ENCODE peak calls at places on chromosomes 4 and X, in five cellular contexts. J is HepG2, D is K562, C is A549, Z is GM12878. T is an unnamed sample.
A peak's percentile ranks its signal among the peaks of the same experiment; 100 is the strongest.

GRCh38 chr4:121510260-121510942 is 129.6 kb upstream of the QRFPR start:
- DNase-seq in J (no peak), D (no peak), C (no peak), Z (no peak), T (no peak)

GRCh38 chr4:6453688-6453990 is 18.8 kb downstream of the PPP2R2C start:
- DNase-seq in J (no peak), D (no peak), C (no peak), Z (no peak), T (no peak)

GRCh38 chr4:6523251-6523650 is 50.8 kb upstream of the PPP2R2C start:
- DNase-seq in J (no peak), D (no peak), C (peak; percentile 11), Z (no peak), T (no peak)

GRCh38 chrX:100731441-100732281 is at the start of gene SYTL4:
- DNase-seq in J (no peak), D (peak; percentile 38), C (no peak), Z (no peak), T (peak; percentile 57)

GRCh38 chr4:74267998-74268606 is 40.2 kb upstream of the EPGN start:
- DNase-seq in J (no peak), D (no peak), C (no peak), Z (no peak), T (peak; percentile 14)

GRCh38 chr4:73860884-73861283 is 7.8 kb downstream of the PF4V1 start:
- DNase-seq in J (no peak), D (no peak), C (no peak), Z (no peak), T (no peak)

GRCh38 chr4:147727476-147728028 is 4.3 kb upstream of the ARHGAP10 start:
- DNase-seq in J (no peak), D (no peak), C (no peak), Z (no peak), T (no peak)

GRCh38 chr4:41957634-41958033 is 22.4 kb downstream of the TMEM33 start:
- DNase-seq in J (peak; percentile 27), D (peak; percentile 60), C (peak; percentile 35), Z (peak; percentile 20), T (peak; percentile 31)

GRCh38 chr4:10192331-10192730 is 75.7 kb upstream of the WDR1 start:
- DNase-seq in J (no peak), D (no peak), C (no peak), Z (no peak), T (no peak)

GRCh38 chr4:150280081-150280950 is 202.1 kb downstream of the DCLK2 start:
- DNase-seq in J (no peak), D (no peak), C (no peak), Z (no peak), T (peak; percentile 40)

GRCh38 chr4:115249808-115250207 is 136.4 kb upstream of the NDST4 start:
- DNase-seq in J (no peak), D (no peak), C (no peak), Z (no peak), T (no peak)

DNA sequence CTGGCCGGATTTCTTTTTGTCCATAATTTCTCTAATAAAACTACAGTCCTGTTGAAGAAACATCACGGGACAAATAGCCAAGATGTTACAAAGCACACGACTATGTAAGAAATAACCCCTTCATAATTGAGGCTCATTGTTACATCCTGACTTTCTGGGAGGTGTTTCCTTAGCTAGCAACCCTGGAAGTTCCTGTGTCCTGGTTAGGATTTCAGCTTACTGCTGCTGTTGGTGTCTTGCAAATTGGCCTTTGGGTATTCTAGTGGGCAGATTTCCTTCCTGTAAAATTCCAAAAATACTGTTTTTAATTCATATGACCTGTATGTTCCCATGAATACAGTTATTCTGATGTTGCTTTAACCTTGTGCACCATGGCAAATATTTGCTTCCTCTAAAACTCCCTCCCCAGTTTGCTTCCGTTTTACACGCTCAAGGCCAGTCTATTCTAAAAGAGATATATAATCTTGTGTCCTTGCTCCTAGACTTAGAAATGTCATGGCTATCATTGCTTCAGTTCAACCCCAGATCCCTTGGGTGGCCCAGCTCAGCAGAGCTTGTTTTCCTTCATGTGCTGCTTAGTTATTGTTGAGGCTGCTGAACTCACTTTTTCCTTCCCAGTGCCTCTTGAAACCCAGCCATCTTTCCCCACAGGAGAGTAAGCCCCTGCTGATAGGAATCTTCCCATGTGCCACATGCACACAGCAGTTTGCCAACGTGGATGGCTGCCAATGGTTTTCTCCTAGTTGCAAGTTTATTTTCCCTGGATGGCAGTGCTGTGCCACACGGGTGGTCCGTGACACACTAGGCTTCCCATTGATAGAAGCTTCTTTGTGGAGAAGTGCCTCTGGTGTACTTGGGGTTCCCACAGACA is 75.8 kb downstream of the TSPAN7 start:
- DNase-seq in J (peak; percentile 82), D (no peak), C (no peak), Z (no peak), T (peak; percentile 80)
- TF ChIP-seq MYC in J (no peak), D (no peak), C (no peak), Z (no peak), T (no peak)

GRCh38 chrX:108270739-108271396 is 167.4 kb downstream of the COL4A6 start:
- DNase-seq in J (no peak), D (no peak), C (no peak), Z (no peak), T (no peak)
- TF ChIP-seq MAX in J (no peak), D (no peak), C (no peak), Z (no peak), T (no peak)

DNA sequence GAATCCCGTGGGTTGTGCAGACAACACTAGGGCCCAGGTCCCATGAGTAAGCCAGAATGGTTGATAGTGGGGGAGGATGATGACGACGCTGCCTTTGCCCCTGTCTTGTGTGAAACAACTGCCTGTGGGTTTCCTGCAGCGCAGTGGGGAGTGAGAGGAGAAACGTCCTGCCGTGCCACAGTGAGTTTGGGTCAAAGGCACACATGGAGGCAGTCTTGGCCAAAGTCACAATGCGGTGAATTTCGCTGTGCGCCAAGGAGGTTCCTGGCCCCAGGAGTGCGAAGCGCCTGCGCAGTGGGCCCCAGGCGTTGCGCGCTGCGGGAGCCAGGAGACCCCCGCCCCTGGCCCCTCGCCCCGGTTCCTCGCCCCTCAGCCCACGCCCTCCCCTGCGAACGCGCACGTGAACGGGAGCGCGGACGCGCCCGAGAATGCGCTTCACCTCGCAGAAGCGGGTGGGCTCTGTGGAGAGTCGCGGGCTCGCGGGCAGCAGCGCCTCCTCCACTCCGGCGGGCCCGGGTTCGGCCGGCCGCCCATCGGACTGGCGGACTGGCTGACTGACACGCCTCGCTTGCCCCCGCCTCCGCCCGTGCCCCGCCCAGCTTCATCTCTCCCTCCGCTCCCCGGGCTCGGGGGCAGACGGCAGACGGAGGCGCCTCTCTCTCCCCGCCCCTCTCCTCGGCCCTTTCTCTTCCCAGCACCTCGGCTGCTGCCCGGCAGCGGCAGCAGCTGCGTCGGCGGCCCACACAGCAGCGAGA is at the start of gene NUDT10:
- DNase-seq in J (no peak), D (no peak), C (peak; percentile 12), Z (no peak), T (peak; percentile 16)
- H3K4me2 ChIP-seq in J (no peak within 1 kb of the TSS), D (no peak within 1 kb of the TSS), C (peak within 1 kb of the TSS; percentile 83), Z (no peak within 1 kb of the TSS), T (no peak within 1 kb of the TSS)

GRCh38 chr4:56799291-56799823 is 22.1 kb downstream of the SPINK2 start:
- DNase-seq in J (no peak), D (no peak), C (no peak), Z (no peak), T (no peak)

GRCh38 chr4:56799824-56800756 is 21.4 kb downstream of the SPINK2 start:
- DNase-seq in J (peak; percentile 61), D (peak; percentile 74), C (peak; percentile 77), Z (peak; percentile 67), T (peak; percentile 87)

GRCh38 chr4:56803473-56803872 is 18.0 kb downstream of the SPINK2 start:
- DNase-seq in J (no peak), D (no peak), C (no peak), Z (peak; percentile 67), T (no peak)

DNA sequence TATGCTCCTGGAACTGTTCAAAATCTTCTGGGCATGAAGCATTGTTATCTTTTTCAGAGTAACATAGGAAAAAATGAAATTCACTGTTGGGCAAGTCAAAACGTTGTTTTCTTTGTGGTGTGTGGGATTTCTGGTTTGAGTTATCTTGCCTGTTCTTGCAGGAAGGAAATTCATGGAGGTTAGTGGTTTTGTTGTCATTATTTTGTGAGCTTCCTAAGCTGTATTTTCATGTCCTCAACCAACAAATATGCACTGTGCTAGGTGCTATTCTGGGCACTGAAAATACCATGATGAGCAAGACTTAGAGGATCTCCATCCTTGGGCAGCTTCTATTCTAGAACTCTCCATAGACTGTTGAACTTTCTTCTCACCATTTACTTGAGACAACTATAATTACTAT is 16.9 kb downstream of the SPINK2 start:
- DNase-seq in J (no peak), D (no peak), C (no peak), Z (peak; percentile 62), T (no peak)
- TF ChIP-seq MYC in J (no peak), D (no peak), C (no peak), Z (no peak), T (no peak)

DNA sequence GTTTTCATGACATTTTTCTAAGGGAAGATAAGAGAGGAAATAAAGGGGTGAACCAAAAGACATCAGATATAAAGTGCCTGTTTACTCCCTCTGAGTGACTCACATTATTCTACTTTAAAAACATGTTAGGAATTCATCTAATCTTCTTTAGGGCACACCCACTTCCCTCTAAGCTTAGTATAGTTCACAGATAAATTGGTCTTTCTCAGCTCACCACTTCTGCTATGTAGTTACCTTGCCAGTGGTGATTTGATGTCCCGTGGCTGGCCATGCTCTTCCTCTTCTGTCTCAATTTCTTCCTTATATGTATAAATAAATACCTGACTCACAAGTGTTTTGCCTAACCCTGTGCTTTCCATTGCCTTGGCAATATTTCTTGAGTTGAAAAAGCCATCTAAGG is 96.8 kb downstream of the PDLIM5 start:
- DNase-seq in J (peak; percentile 71), D (peak; percentile 54), C (peak; percentile 81), Z (no peak), T (peak; percentile 93)
- TF ChIP-seq MAX in J (no peak), D (no peak), C (peak; percentile 39), Z (no peak), T (no peak)

GRCh38 chr4:7699040-7699439 is 240.6 kb downstream of the AFAP1 start:
- DNase-seq in J (no peak), D (no peak), C (no peak), Z (no peak), T (no peak)

GRCh38 chr4:7697821-7698220 is 241.8 kb downstream of the AFAP1 start:
- DNase-seq in J (no peak), D (no peak), C (no peak), Z (no peak), T (no peak)

GRCh38 chr4:7697326-7697725 is 242.3 kb downstream of the AFAP1 start:
- DNase-seq in J (no peak), D (no peak), C (no peak), Z (no peak), T (no peak)

GRCh38 chr4:7699825-7700224 is 239.8 kb downstream of the AFAP1 start:
- DNase-seq in J (no peak), D (no peak), C (no peak), Z (no peak), T (no peak)

GRCh38 chr4:7698586-7698985 is 241.1 kb downstream of the AFAP1 start:
- DNase-seq in J (no peak), D (no peak), C (no peak), Z (no peak), T (no peak)
- H3K4me2 ChIP-seq in J (no peak overlapping the region), D (no peak overlapping the region), C (no peak overlapping the region), Z (no peak overlapping the region), T (no peak overlapping the region)

DNA sequence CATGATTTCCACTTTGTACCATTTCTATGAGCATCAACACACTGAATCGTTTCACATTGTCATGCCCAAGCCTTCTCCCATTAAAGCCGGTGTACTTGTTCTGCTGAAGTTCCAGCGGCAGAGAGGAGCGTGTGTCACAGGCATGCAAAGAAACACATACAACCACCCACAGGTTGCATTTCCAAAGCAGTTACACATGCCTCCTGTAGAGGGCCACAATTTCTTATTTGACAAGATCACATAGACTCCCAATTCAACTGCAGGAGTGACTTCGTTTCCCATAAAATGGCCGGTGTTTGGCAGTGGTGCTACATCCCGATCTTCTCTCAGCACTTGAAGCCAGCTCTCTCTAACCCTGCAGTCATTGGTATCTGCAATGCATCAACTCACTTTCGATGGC is 992.6 kb downstream of the NLGN4X start:
- DNase-seq in J (no peak), D (no peak), C (peak; percentile 27), Z (no peak), T (no peak)
- TF ChIP-seq MYC in J (no peak), D (no peak), C (no peak), Z (no peak), T (no peak)